ENCODE peak calls at places on chromosome X, in four cellular contexts. Y is left ventricle myocardium inferior, B is foreskin keratinocyte, V is suprapubic skin. W is an unnamed sample. For H3K4me1, the result is how much of the 10 kb centered on the place peaks cover.

GRCh38 chrX:24874604-24875247 is 141.0 kb downstream of the ARX start:
- DNase-seq in Y (no peak), B (no peak), V (no peak), W (no peak)

GRCh38 chrX:1486177-1486576 is 33.5 kb upstream of the ASMTL start:
- DNase-seq in Y (no peak), B (no peak), V (peak), W (no peak)

GRCh38 chrX:78104447-78105176 is 564 bp downstream of the PGK1 start:
- DNase-seq in Y (peak), B (no peak), V (peak), W (peak)

GRCh38 chrX:30283456-30284200 is 25.6 kb downstream of the NR0B1 start:
- DNase-seq in Y (no peak), B (peak), V (no peak), W (no peak)

GRCh38 chrX:103562801-103563200 is 22.5 kb upstream of the TCEAL4 start:
- DNase-seq in Y (no peak), B (no peak), V (no peak), W (no peak)

GRCh38 chrX:100995469-100995868 is 26.0 kb downstream of the ARL13A start:
- DNase-seq in Y (no peak), B (peak), V (no peak), W (no peak)

GRCh38 chrX:30971761-30972603 is 82.9 kb upstream of the TAB3 start:
- DNase-seq in Y (no peak), B (no peak), V (no peak), W (peak)

GRCh38 chrX:153643431-153644351 is 3.3 kb upstream of the DUSP9 start:
- DNase-seq in Y (no peak), B (no peak), V (no peak), W (no peak)

GRCh38 chrX:129540725-129541184 is 696 bp downstream of the OCRL start:
- DNase-seq in Y (peak), B (no peak), V (peak), W (peak)

GRCh38 chrX:129347291-129347690 is 176.0 kb downstream of the SMARCA1 start:
- DNase-seq in Y (no peak), B (no peak), V (no peak), W (no peak)

GRCh38 chrX:124216396-124217124 is 115.9 kb upstream of the TEX13D start:
- DNase-seq in Y (no peak), B (no peak), V (no peak), W (no peak)

GRCh38 chrX:107711521-107712041 is 64.0 kb downstream of the TSC22D3 start:
- DNase-seq in Y (no peak), B (no peak), V (peak), W (no peak)

GRCh38 chrX:66176134-66176533 is 12.1 kb downstream of the HEPH start:
- DNase-seq in Y (no peak), B (no peak), V (no peak), W (no peak)

GRCh38 chrX:118524344-118524743 is 28.7 kb downstream of the DOCK11 start:
- DNase-seq in Y (no peak), B (no peak), V (no peak), W (no peak)

GRCh38 chrX:46710425-46710824 is 48.5 kb downstream of the SLC9A7 start:
- DNase-seq in Y (no peak), B (peak), V (no peak), W (no peak)

GRCh38 chrX:152632445-152633097 is 5.1 kb upstream of the GABRQ start:
- DNase-seq in Y (peak), B (no peak), V (no peak), W (no peak)

GRCh38 chrX:108034725-108035124 is 10.1 kb upstream of the VSIG1 start:
- DNase-seq in Y (no peak), B (no peak), V (no peak), W (no peak)

GRCh38 chrX:3425031-3425430 is 78.6 kb upstream of the MXRA5 start:
- DNase-seq in Y (no peak), B (no peak), V (no peak), W (no peak)

GRCh38 chrX:74490249-74490648 is 69.0 kb downstream of the SLC16A2 start:
- DNase-seq in Y (no peak), B (no peak), V (no peak), W (no peak)

GRCh38 chrX:39492495-39493162 is 605.1 kb downstream of the BCOR start:
- DNase-seq in Y (no peak), B (no peak), V (no peak), W (no peak)

GRCh38 chrX:127888767-127889166 is 163.4 kb downstream of the ACTRT1 start:
- DNase-seq in Y (no peak), B (no peak), V (no peak), W (no peak)

GRCh38 chrX:98501441-98501840 is 1617.7 kb downstream of the RPA4 start:
- DNase-seq in Y (no peak), B (peak), V (no peak), W (no peak)
- H3K27ac ChIP-seq in Y (no peak), B (no peak), V (no peak), W (no peak)

GRCh38 chrX:71616672-71617529 is 1.4 kb downstream of the CXCR3 start:
- DNase-seq in Y (no peak), B (no peak), V (no peak), W (no peak)
- H3K4me1 ChIP-seq in Y (under half), B (under half), V (under half), W (under half)

GRCh38 chrX:48909703-48910102 is 1.7 kb downstream of the SLC35A2 start:
- DNase-seq in Y (no peak), B (no peak), V (no peak), W (no peak)

GRCh38 chrX:48911407-48912182 is at the start of gene SLC35A2:
- DNase-seq in Y (peak), B (peak), V (peak), W (peak)

GRCh38 chrX:48910926-48911406 is 480 bp downstream of the SLC35A2 start:
- DNase-seq in Y (no peak), B (no peak), V (no peak), W (no peak)

GRCh38 chrX:48905090-48905790 is 6.2 kb downstream of the SLC35A2 start:
- DNase-seq in Y (no peak), B (no peak), V (no peak), W (no peak)

GRCh38 chrX:48908600-48908999 is 2.8 kb downstream of the SLC35A2 start:
- DNase-seq in Y (no peak), B (no peak), V (no peak), W (no peak)
- H3K27ac ChIP-seq in Y (no peak), B (no peak), V (no peak), W (no peak)

DNA sequence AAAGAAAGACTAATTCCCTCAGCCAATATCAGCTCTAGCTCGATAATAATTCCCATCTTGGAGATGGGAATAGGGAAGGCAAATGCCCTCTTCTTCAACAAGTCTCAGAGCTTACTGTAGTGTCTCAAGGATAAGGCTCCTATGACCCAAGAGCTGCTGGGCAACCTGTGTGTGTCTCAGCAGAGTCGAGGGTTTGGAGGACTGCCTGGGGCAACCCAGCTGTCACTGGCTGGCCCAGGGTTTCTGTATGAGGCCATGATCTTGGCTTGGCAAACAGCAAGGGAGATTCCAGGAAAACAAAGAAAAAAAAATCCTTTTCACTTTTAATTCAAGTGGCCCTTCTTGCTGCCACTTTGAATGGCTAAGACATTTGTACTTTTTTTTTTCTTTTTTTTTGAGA is 34.3 kb downstream of the TMSB4X start:
- DNase-seq in Y (no peak), B (no peak), V (no peak), W (no peak)
- H3K4me1 ChIP-seq in Y (under half), B (under half), V (under half), W (under half)